ENCODE peak calls at places on chromosome 10, in five cellular contexts. H is HL-60, K is spleen, E is sigmoid colon, W is SK-N-SH. L is an unnamed sample.

GRCh38 chr10:132407243-132407746 is 10.3 kb downstream of the PWWP2B start:
- DNase-seq in H (no peak), K (no peak), E (no peak), W (peak; percentile 53), L (no peak)

GRCh38 chr10:94213980-94214379 is 148.8 kb downstream of the NOC3L start:
- DNase-seq in H (no peak), K (no peak), E (no peak), W (no peak), L (no peak)

GRCh38 chr10:123044391-123044790 is 35.6 kb downstream of the ACADSB start:
- DNase-seq in H (no peak), K (no peak), E (no peak), W (peak; percentile 9), L (no peak)

GRCh38 chr10:88095291-88095721 is 231.9 kb downstream of the PTEN start:
- DNase-seq in H (no peak), K (no peak), E (no peak), W (no peak), L (no peak)

GRCh38 chr10:118799779-118800178 is 45.0 kb upstream of the CACUL1 start:
- DNase-seq in H (no peak), K (no peak), E (no peak), W (no peak), L (no peak)

GRCh38 chr10:11541296-11541695 is 70.2 kb downstream of the USP6NL start:
- DNase-seq in H (no peak), K (no peak), E (no peak), W (no peak), L (no peak)

GRCh38 chr10:81838950-81839349 is 36.0 kb upstream of the NRG3 start:
- DNase-seq in H (no peak), K (no peak), E (no peak), W (peak; percentile 14), L (no peak)

GRCh38 chr10:58932821-58933314 is 243.6 kb upstream of the PHYHIPL start:
- DNase-seq in H (no peak), K (no peak), E (no peak), W (no peak), L (no peak)

GRCh38 chr10:86079088-86079487 is 287.5 kb downstream of the GRID1 start:
- DNase-seq in H (no peak), K (no peak), E (no peak), W (no peak), L (no peak)

GRCh38 chr10:117929321-117930067 is 117.2 kb downstream of the RAB11FIP2 start:
- DNase-seq in H (no peak), K (no peak), E (no peak), W (no peak), L (no peak)

GRCh38 chr10:109426987-109427386 is 496.3 kb downstream of the XPNPEP1 start:
- DNase-seq in H (no peak), K (no peak), E (no peak), W (no peak), L (no peak)

GRCh38 chr10:102718220-102718619 is 3.8 kb downstream of the SFXN2 start:
- DNase-seq in H (no peak), K (no peak), E (no peak), W (no peak), L (no peak)

GRCh38 chr10:122192142-122192541 is 79.0 kb upstream of the BTBD16 start:
- DNase-seq in H (no peak), K (no peak), E (peak; percentile 75), W (no peak), L (no peak)

GRCh38 chr10:80458638-80459037 is 4.5 kb downstream of the TSPAN14 start:
- DNase-seq in H (no peak), K (no peak), E (no peak), W (peak; percentile 66), L (no peak)

GRCh38 chr10:123726381-123726780 is 60.2 kb downstream of the GPR26 start:
- DNase-seq in H (no peak), K (no peak), E (no peak), W (no peak), L (no peak)

GRCh38 chr10:79186742-79187544 is 118.2 kb downstream of the ZMIZ1 start:
- DNase-seq in H (no peak), K (no peak), E (no peak), W (no peak), L (no peak)

GRCh38 chr10:110446954-110447608 is 50.6 kb upstream of the DUSP5 start:
- DNase-seq in H (peak; percentile 70), K (peak; percentile 63), E (peak; percentile 48), W (no peak), L (peak; percentile 80)

GRCh38 chr10:44263771-44264170 is 121.1 kb downstream of the CXCL12 start:
- DNase-seq in H (no peak), K (no peak), E (no peak), W (no peak), L (no peak)

GRCh38 chr10:31677198-31678138 is 251.2 kb downstream of the ARHGAP12 start:
- DNase-seq in H (no peak), K (no peak), E (no peak), W (no peak), L (no peak)

GRCh38 chr10:51879238-51879637 is 179.8 kb upstream of the CSTF2T start:
- DNase-seq in H (no peak), K (no peak), E (peak; percentile 67), W (no peak), L (no peak)

GRCh38 chr10:94546058-94546595 is 539 bp downstream of the HELLS start:
- DNase-seq in H (peak; percentile 17), K (no peak), E (no peak), W (peak; percentile 55), L (no peak)

GRCh38 chr10:62153191-62153590 is 115.5 kb downstream of the RTKN2 start:
- DNase-seq in H (no peak), K (no peak), E (no peak), W (no peak), L (no peak)

GRCh38 chr10:72981882-72982529 is 27.4 kb upstream of the PLA2G12B start:
- DNase-seq in H (no peak), K (no peak), E (no peak), W (no peak), L (no peak)

GRCh38 chr10:27713906-27714305 is 31.7 kb downstream of the MKX start:
- DNase-seq in H (no peak), K (no peak), E (no peak), W (no peak), L (no peak)

GRCh38 chr10:31645786-31646185 is 282.8 kb downstream of the ARHGAP12 start:
- DNase-seq in H (no peak), K (no peak), E (no peak), W (no peak), L (no peak)

GRCh38 chr10:78938695-78939672 is 129.8 kb upstream of the ZMIZ1 start:
- DNase-seq in H (no peak), K (peak; percentile 57), E (no peak), W (no peak), L (no peak)

GRCh38 chr10:110758898-110759297 is 112.8 kb upstream of the PDCD4 start:
- DNase-seq in H (no peak), K (no peak), E (no peak), W (no peak), L (no peak)

DNA sequence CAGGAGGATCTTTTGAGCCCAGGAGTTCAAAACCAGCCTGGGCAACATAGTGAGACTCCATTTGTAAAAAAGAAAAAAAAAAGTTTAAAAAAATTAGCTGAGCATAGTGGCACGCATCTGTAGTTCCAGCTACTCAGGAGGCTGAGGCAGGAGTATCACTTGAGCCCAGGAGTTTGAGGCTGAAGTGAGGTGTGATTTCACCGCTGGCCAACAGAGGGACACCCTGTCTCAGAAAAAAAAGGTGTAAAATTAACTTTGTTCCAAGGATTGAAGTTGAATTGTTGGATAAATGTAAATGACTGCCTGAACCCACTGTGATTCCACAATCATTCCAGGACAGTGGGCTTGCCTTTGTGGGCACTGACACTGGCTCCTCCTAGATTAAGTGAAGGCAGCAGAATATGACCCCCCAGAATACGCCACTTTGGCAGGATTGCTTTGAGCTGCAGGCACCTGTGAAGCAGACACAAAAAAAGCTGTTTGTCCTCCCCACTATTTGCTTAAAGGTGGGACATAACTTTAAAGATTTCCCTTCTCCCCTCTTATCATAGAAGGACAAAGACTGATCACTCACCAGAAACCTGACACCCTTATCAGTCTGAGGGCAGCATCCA is 57.2 kb upstream of the FOXI2 start:
- DNase-seq in H (no peak), K (no peak), E (no peak), W (no peak), L (no peak)
- TF ChIP-seq CTCF in H (no peak), K (no peak), E (no peak), W (peak; percentile 33), L (peak; percentile 20)

GRCh38 chr10:75294031-75294437 is 58.3 kb upstream of the COMTD1 start:
- DNase-seq in H (no peak), K (no peak), E (peak; percentile 68), W (peak; percentile 55), L (no peak)
- H3K4me3 ChIP-seq in H (no peak overlapping the region), K (peak overlapping the region; percentile 52), E (peak overlapping the region; percentile 62), W (no peak overlapping the region), L (no peak overlapping the region)

GRCh38 chr10:104259456-104259855 is 4.8 kb downstream of the GSTO1 start:
- DNase-seq in H (no peak), K (no peak), E (no peak), W (no peak), L (no peak)
- H3K27ac ChIP-seq in H (no peak overlapping the region), K (no peak overlapping the region), E (peak overlapping the region; percentile 61), W (no peak overlapping the region), L (peak overlapping the region; percentile 90)

DNA sequence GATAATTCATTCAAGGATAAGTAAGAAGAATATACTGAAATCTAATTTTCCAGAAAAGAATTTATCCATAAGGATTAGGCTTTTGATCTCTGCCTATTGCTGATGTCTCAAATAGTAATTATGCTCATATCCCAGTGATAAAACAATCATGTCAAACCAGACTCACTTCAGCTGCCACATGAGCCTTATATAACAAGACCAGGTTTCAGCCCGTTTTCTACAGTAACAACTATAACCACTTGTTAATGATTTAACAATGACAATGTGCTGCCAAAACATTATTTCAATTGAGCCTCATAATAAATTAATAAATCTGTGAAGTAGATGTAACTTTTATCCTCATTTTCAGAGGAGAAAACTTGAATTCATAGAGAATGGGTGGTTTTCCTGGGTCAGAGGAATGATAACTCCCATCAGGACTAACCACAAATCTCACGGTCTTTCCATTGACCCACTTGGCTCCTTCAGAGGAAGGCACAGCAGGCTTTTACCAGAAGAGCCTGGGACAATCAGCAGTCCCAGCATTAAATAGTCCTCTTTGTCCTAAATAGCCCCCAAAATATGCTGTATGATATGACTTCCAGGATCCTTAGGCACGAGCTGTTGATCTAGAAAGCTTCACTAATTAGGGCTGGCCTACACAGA is 42.5 kb upstream of the SLIT1 start:
- DNase-seq in H (no peak), K (no peak), E (no peak), W (no peak), L (no peak)
- TF ChIP-seq CTCF in H (no peak), K (no peak), E (no peak), W (no peak), L (no peak)

DNA sequence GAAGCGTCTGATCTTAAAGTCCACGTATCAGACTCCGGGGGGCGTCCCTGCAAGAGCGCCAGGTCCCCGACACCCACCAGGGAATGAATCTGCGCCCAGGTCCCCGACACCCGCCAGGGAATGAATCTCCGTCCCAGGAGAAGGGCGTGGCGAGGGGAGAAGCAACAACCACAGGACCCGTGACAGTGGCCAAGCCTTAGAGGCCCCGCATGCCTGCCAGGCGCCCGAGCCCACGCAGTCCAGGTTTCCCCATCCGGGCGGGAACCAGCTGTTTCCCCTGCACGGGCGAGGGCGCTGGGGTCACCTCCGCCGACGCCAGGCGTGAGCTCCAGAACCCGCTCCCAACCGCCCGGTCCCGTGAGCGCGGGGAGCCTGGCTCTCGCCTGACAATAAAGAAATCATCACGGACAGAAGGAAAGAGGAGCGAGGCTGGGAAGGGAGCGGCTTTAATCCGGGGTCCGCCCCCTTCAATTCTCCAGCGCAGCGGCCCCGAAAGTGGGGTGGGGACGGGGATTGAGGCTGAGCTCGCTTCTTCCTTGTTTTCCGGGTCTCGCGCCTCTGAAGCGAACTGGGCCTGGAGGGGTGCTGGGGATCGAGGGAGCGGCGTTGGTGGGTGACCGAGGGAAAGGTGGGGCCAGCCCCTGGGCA is 29.0 kb upstream of the BMS1 start:
- DNase-seq in H (no peak), K (peak; percentile 80), E (no peak), W (peak; percentile 58), L (no peak)
- H3K4me3 ChIP-seq in H (peak overlapping the region; percentile 32), K (peak overlapping the region; percentile 49), E (peak overlapping the region; percentile 64), W (peak overlapping the region; percentile 43), L (peak overlapping the region; percentile 30)

GRCh38 chr10:125005312-125006187 is 63.6 kb downstream of the ZRANB1 start:
- DNase-seq in H (no peak), K (peak; percentile 56), E (peak; percentile 56), W (peak; percentile 32), L (peak; percentile 52)
- H3K27ac ChIP-seq in H (no peak overlapping the region), K (no peak overlapping the region), E (no peak overlapping the region), W (peak overlapping the region; percentile 98), L (no peak overlapping the region)

L was measured in RWPE2.